ENCODE peak calls at places on chromosomes 7 and 10, in seven cellular contexts. F, A, I, C, K, X and M are unnamed samples.

GRCh38 chr10:104247513-104248146 is 7.1 kb upstream of the GSTO1 start:
- DNase-seq in F (no peak), A (no peak), I (no peak), C (no peak), K (no peak), X (no peak), M (no peak)

GRCh38 chr10:79184141-79184625 is 115.4 kb downstream of the ZMIZ1 start:
- DNase-seq in F (peak), A (no peak), I (peak), C (no peak), K (peak), X (no peak), M (no peak)

GRCh38 chr10:72334832-72335393 is 19.8 kb downstream of the DNAJB12 start:
- DNase-seq in F (peak), A (no peak), I (peak), C (peak), K (peak), X (peak), M (no peak)

GRCh38 chr10:34775044-34775637 is 40.0 kb downstream of the PARD3 start:
- DNase-seq in F (no peak), A (no peak), I (no peak), C (peak), K (no peak), X (no peak), M (no peak)

GRCh38 chr10:70679498-70679897 is 7.2 kb downstream of the ADAMTS14 start:
- DNase-seq in F (peak), A (no peak), I (no peak), C (no peak), K (no peak), X (no peak), M (no peak)

GRCh38 chr10:125761961-125762360 is 13.7 kb downstream of the MMP21 start:
- DNase-seq in F (no peak), A (no peak), I (no peak), C (no peak), K (no peak), X (no peak), M (no peak)

GRCh38 chr7:55020481-55020871 is 1.7 kb downstream of the EGFR start:
- DNase-seq in F (no peak), A (no peak), I (peak), C (no peak), K (peak), X (peak), M (no peak)

GRCh38 chr10:76942556-76943416 is 694.8 kb downstream of the KCNMA1 start:
- DNase-seq in F (peak), A (no peak), I (no peak), C (no peak), K (no peak), X (no peak), M (no peak)

GRCh38 chr10:18618995-18619394 is 32.4 kb downstream of the NSUN6 start:
- DNase-seq in F (no peak), A (peak), I (no peak), C (no peak), K (no peak), X (no peak), M (no peak)

GRCh38 chr7:158348446-158348845 is 239.2 kb downstream of the PTPRN2 start:
- DNase-seq in F (no peak), A (no peak), I (no peak), C (no peak), K (no peak), X (no peak), M (no peak)

GRCh38 chr7:118573065-118573464 is 348.6 kb downstream of the ANKRD7 start:
- DNase-seq in F (no peak), A (no peak), I (no peak), C (peak), K (no peak), X (no peak), M (no peak)

GRCh38 chr7:149823191-149823630 is 15.0 kb upstream of the ZNF862 start:
- DNase-seq in F (no peak), A (no peak), I (no peak), C (no peak), K (no peak), X (no peak), M (no peak)

GRCh38 chr10:113303747-113304146 is 249.1 kb upstream of the HABP2 start:
- DNase-seq in F (no peak), A (no peak), I (peak), C (no peak), K (no peak), X (no peak), M (no peak)

GRCh38 chr7:2488272-2488645 is 12.1 kb upstream of the GRIFIN start:
- DNase-seq in F (peak), A (no peak), I (no peak), C (no peak), K (no peak), X (peak), M (no peak)

GRCh38 chr7:139189357-139189756 is 41.7 kb upstream of the UBN2 start:
- DNase-seq in F (no peak), A (no peak), I (no peak), C (no peak), K (no peak), X (no peak), M (no peak)

GRCh38 chr10:12614390-12615003 is 265.1 kb downstream of the CAMK1D start:
- DNase-seq in F (no peak), A (no peak), I (no peak), C (no peak), K (no peak), X (no peak), M (no peak)

GRCh38 chr7:128757203-128757602 is 18.0 kb downstream of the CALU start:
- DNase-seq in F (no peak), A (no peak), I (no peak), C (no peak), K (no peak), X (no peak), M (no peak)

GRCh38 chr7:867001-867405 is 9.4 kb upstream of the GET4 start:
- DNase-seq in F (peak), A (no peak), I (peak), C (no peak), K (no peak), X (peak), M (no peak)
- TF ChIP-seq CTCF in F (no peak), A (no peak), I (no peak), C (no peak), K (no peak), X (no peak), M (no peak)

GRCh38 chr10:93077860-93078337 is 4.2 kb downstream of the CYP26A1 start:
- DNase-seq in F (no peak), A (no peak), I (no peak), C (no peak), K (no peak), X (no peak), M (no peak)
- TF ChIP-seq CTCF in F (no peak), A (no peak), I (no peak), C (no peak), K (no peak), X (no peak), M (no peak)

DNA sequence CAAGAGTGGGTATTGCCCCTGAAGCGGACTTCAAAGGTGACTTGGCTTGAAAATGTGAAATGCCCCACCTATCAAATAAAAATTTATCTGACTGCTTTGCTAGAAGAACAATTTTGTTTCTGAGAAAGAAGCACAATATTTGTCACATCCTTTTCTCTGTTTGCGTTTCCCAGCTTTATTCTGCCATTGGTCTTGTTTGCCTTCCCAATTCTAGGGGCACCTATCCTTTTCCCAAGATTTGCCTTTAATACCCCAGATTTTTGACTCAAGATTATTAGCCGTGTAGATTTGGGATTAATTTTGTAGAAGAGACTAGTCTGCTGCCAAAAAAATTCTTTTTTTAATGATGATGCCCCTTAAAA is 110.2 kb upstream of the LRGUK start:
- DNase-seq in F (no peak), A (no peak), I (no peak), C (no peak), K (no peak), X (no peak), M (no peak)
- TF ChIP-seq CTCF in F (no peak), A (no peak), I (no peak), C (no peak), K (no peak), X (no peak), M (no peak)

GRCh38 chr10:27145937-27146336 is 8.2 kb downstream of the YME1L1 start:
- DNase-seq in F (no peak), A (no peak), I (no peak), C (no peak), K (no peak), X (no peak), M (no peak)

GRCh38 chr10:27143686-27144085 is 10.5 kb downstream of the YME1L1 start:
- DNase-seq in F (no peak), A (no peak), I (no peak), C (no peak), K (no peak), X (no peak), M (no peak)

GRCh38 chr10:27152687-27153086 is 1.5 kb downstream of the YME1L1 start:
- DNase-seq in F (no peak), A (no peak), I (no peak), C (no peak), K (no peak), X (no peak), M (no peak)

GRCh38 chr10:27150261-27150660 is 3.9 kb downstream of the YME1L1 start:
- DNase-seq in F (no peak), A (no peak), I (no peak), C (no peak), K (no peak), X (no peak), M (no peak)

DNA sequence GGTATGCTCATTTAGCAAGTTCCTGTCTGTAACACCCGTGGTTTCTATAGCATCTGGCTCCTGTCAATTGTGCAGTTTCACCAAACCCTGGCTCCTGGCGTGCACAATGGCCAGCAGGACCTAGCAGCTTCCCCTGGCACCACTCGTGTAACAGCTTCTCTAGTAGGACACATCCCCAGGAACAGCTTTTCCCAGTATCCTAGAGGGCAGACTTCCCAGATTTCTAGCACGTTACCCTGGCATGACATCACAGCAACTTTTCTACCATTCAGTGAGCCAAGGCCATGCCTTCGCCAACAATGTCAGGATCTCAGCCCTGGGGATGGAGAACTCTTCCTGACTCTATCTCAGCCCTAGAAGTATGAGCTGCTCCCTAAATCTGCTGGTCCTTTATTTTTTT is 6.5 kb downstream of the YME1L1 start:
- DNase-seq in F (no peak), A (no peak), I (no peak), C (no peak), K (no peak), X (no peak), M (no peak)
- TF ChIP-seq CTCF in F (no peak), A (no peak), I (no peak), C (no peak), K (no peak), X (no peak), M (no peak)

GRCh38 chr7:32406386-32406785 is 83.8 kb downstream of the LSM5 start:
- DNase-seq in F (no peak), A (no peak), I (no peak), C (no peak), K (no peak), X (no peak), M (no peak)

GRCh38 chr7:32395168-32395567 is 95.0 kb downstream of the LSM5 start:
- DNase-seq in F (no peak), A (no peak), I (no peak), C (no peak), K (no peak), X (no peak), M (no peak)

DNA sequence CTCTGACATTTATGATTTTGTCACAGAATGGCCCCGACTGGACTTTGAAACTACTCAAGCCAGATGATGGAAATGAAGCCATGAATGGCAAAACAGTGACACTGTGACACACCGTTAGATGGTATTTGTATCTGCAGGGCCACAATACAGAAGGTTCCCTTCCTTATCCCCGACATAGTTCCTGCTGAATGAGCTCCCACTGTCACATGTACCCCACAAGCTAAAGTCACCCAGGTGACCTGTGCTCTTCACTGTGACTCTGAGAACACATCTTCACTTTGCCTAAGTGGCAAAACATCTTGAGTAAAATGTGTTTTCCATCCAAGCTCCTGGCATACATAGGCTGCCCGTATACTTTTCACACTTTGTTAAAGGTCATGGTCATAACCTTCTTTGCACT is 89.5 kb downstream of the LSM5 start:
- DNase-seq in F (no peak), A (no peak), I (no peak), C (no peak), K (no peak), X (no peak), M (no peak)
- TF ChIP-seq CTCF in F (no peak), A (no peak), I (no peak), C (no peak), K (no peak), X (no peak), M (no peak)